ENCODE peak calls at places on chromosomes 4 and X, in seven cellular contexts. X is fibroblast of lung, U is uterus, O is A673, D is tibial artery, N is upper lobe of left lung, G is left ventricle myocardium inferior. V is an unnamed sample.
A peak's percentile ranks its signal among the peaks of the same experiment; 100 is the strongest.

GRCh38 chr4:77465271-77465670 is 140.3 kb upstream of the CXCL13 start:
- DNase-seq in G (no peak), O (peak; percentile 0), N (no peak), X (peak; percentile 34), U (no peak), D (no peak), V (peak; percentile 46)

GRCh38 chr4:123530357-123530756 is 133.8 kb downstream of the SPRY1 start:
- DNase-seq in U (no peak), G (no peak), X (no peak), N (no peak), O (peak; percentile 69), D (no peak), V (no peak)

GRCh38 chr4:154506253-154506652 is 14.7 kb upstream of the DCHS2 start:
- DNase-seq in G (no peak), D (no peak), X (peak; percentile 60), N (no peak), O (peak; percentile 47), U (peak; percentile 51), V (peak; percentile 57)

GRCh38 chr4:171582961-171583581 is 230.1 kb upstream of the GALNTL6 start:
- DNase-seq in U (no peak), D (no peak), X (no peak), N (no peak), G (no peak), O (no peak), V (no peak)

GRCh38 chr4:131258361-131258760 is 1890.7 kb upstream of the PCDH10 start:
- DNase-seq in U (no peak), X (no peak), D (no peak), N (no peak), O (no peak), G (no peak), V (no peak)

GRCh38 chr4:146439999-146440398 is 81.7 kb downstream of the SLC10A7 start:
- DNase-seq in G (no peak), D (no peak), O (no peak), N (no peak), X (no peak), U (no peak), V (no peak)

GRCh38 chrX:115679460-115679859 is 118.5 kb downstream of the PLS3 start:
- DNase-seq in X (peak; percentile 52), U (no peak), G (no peak), O (peak; percentile 67), D (no peak), N (no peak), V (peak; percentile 26)

GRCh38 chr4:48635980-48636379 is 144.1 kb downstream of the FRYL start:
- DNase-seq in O (no peak), X (no peak), D (no peak), N (no peak), U (no peak), G (no peak), V (no peak)

GRCh38 chrX:106959897-106960296 is 39.7 kb downstream of the CLDN2 start:
- DNase-seq in O (peak; percentile 31), N (no peak), G (no peak), D (no peak), U (no peak), X (peak; percentile 33), V (peak; percentile 26)

DNA sequence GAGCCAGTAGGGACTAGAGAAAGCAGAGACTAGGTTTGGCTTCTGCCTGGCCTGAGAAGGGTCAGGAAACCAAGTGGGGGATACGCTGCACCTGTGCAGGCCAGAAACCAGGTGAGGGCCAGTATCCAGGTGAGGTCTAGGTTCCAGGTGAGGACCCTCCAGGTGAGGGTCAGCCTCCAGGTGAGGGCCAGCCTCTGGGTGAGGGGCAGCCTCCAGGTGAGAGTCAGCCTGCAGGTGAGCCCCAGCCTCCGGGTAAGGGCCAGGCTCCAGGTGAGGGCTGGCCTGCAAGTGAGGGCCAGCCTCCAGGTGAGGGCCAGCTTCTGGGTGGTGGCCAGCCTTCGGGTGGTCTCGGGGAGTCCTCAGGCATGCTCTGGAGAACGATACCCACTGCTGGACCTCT is 238.8 kb downstream of the USP46 start:
- DNase-seq in O (no peak), N (peak; percentile 36), D (no peak), U (no peak), G (no peak), X (no peak), V (no peak)
- TF ChIP-seq CTCF in O (no peak), N (no peak), D (no peak), U (no peak), G (no peak), X (no peak), V (no peak)

GRCh38 chrX:45198706-45199105 is 2.0 kb downstream of the DIPK2B start:
- DNase-seq in U (no peak), N (no peak), X (no peak), O (no peak), D (no peak), G (no peak), V (no peak)
- H3K4me3 ChIP-seq in U (no peak overlapping the region), N (no peak overlapping the region), X (no peak overlapping the region), O (no peak overlapping the region), D (no peak overlapping the region), G (peak overlapping the region; percentile 60), V (no peak overlapping the region)

DNA sequence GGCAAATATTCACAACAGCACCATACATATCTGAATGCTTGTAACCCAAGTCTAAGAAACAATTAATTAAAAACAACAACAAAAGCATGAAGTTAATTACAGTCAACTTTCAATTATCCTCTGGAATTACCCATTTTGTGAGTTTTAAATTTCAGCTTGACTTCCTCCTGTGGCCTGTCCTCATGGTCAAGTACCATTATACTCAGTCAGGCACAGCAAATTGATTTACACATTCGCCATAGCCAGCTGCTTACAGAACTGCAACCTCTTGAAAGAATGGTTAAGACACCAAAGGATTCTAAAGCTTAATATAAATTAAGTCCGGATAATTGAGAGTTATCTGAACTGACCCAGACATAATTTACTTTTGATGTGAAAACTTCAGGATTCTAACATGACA is 306.5 kb downstream of the CAMK2D start:
- DNase-seq in X (no peak), G (no peak), O (no peak), N (no peak), U (no peak), D (no peak), V (no peak)
- H3K36me3 ChIP-seq in X (peaks cover 7% of the 10 kb centered on the region), G (peaks cover 32% of the 10 kb centered on the region), O (no peaks in the 10 kb centered on the region), N (peaks cover 11% of the 10 kb centered on the region), U (no peaks in the 10 kb centered on the region), D (peaks cover 15% of the 10 kb centered on the region), V (peaks cover 3% of the 10 kb centered on the region)

GRCh38 chr4:137610960-137611359 is 78.7 kb upstream of the PCDH18 start:
- DNase-seq in D (no peak), G (no peak), N (no peak), O (peak; percentile 52), X (peak; percentile 28), U (no peak), V (peak; percentile 8)
- TF ChIP-seq CTCF in D (no peak), G (peak; percentile 39), N (no peak), O (peak; percentile 69), X (peak; percentile 66), U (no peak), V (peak; percentile 16)

GRCh38 chr4:73945674-73946449 is 36.0 kb downstream of the PF4 start:
- DNase-seq in O (no peak), D (no peak), X (no peak), U (no peak), N (no peak), G (no peak), V (peak; percentile 8)
- H3K4me3 ChIP-seq in O (no peak overlapping the region), D (no peak overlapping the region), X (no peak overlapping the region), U (no peak overlapping the region), N (no peak overlapping the region), G (no peak overlapping the region), V (no peak overlapping the region)

GRCh38 chr4:127896069-127896468 is 15.4 kb downstream of the PLK4 start:
- DNase-seq in D (no peak), N (no peak), G (no peak), U (no peak), O (no peak), X (no peak), V (no peak)

GRCh38 chr4:127896528-127896927 is 15.8 kb downstream of the PLK4 start:
- DNase-seq in N (no peak), U (no peak), O (no peak), X (no peak), G (no peak), D (no peak), V (no peak)
- H3K36me3 ChIP-seq in N (no peaks in the 10 kb centered on the region), U (no peaks in the 10 kb centered on the region), O (peaks cover 67% of the 10 kb centered on the region), X (no peaks in the 10 kb centered on the region), G (no peaks in the 10 kb centered on the region), D (no peaks in the 10 kb centered on the region), V (peaks cover 1% of the 10 kb centered on the region)

DNA sequence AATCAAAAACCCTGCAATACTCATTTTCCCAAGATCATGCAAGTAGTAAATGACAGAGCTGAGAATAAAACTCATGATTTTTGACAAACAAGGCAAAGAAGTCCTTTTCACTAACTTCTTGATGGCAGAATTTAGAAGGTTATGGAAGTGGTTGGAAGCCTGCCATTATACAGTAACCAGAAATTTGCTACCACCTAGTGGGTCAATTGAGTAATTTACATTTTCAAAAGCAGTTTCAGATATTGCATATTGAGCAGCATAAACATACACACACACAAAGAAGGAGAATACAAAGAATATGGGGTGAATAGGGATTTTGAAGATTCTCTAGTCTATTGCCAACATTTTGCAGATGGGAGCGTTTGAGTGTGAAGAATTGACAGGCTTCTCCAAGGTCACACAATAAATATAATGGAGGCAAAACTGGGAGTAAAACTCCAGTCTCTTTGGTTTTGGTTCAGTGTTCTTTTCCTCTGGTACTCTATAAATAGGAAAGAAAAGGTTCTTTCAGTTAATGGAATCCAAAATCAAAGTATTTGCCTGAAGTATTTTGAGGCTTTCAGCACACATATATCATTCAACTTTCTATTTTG is 70.2 kb downstream of the GC start:
- DNase-seq in U (no peak), D (no peak), G (no peak), N (no peak), X (peak; percentile 81), O (peak; percentile 38), V (peak; percentile 57)
- TF ChIP-seq CTCF in U (peak; percentile 51), D (peak; percentile 70), G (peak; percentile 68), N (peak; percentile 48), X (peak; percentile 49), O (peak; percentile 55), V (peak; percentile 32)